ENCODE peak calls at places on chromosomes 2 and 18, in four cellular contexts. L, G, C and F are unnamed samples.

GRCh38 chr2:132469095-132469494 is 52.5 kb downstream of the GPR39 start:
- DNase-seq in L (no peak), G (no peak), C (no peak), F (no peak)

GRCh38 chr2:241112592-241112991 is 10.5 kb upstream of the MTERF4 start:
- DNase-seq in L (no peak), G (peak; percentile 17), C (no peak), F (no peak)

GRCh38 chr2:109351164-109351756 is 222.3 kb downstream of the SH3RF3 start:
- DNase-seq in L (no peak), G (no peak), C (no peak), F (peak; percentile 78)

GRCh38 chr18:56541790-56542189 is 96.6 kb downstream of the TXNL1 start:
- DNase-seq in L (peak; percentile 9), G (no peak), C (no peak), F (no peak)

GRCh38 chr2:120851116-120851773 is 115.6 kb downstream of the GLI2 start:
- DNase-seq in L (no peak), G (no peak), C (no peak), F (no peak)

GRCh38 chr18:79460445-79461300 is 64.9 kb downstream of the NFATC1 start:
- DNase-seq in L (no peak), G (no peak), C (no peak), F (no peak)

GRCh38 chr2:73205611-73206010 is 3.2 kb downstream of the NOTO start:
- DNase-seq in L (no peak), G (no peak), C (no peak), F (no peak)

GRCh38 chr2:177285892-177286715 is 21.6 kb upstream of the NFE2L2 start:
- DNase-seq in L (no peak), G (no peak), C (no peak), F (no peak)

GRCh38 chr2:218880749-218881594 is at the start of gene WNT10A:
- DNase-seq in L (peak; percentile 9), G (no peak), C (no peak), F (no peak)

GRCh38 chr2:28381225-28382180 is 11.2 kb upstream of the FOSL2 start:
- DNase-seq in L (no peak), G (peak; percentile 45), C (no peak), F (no peak)

DNA sequence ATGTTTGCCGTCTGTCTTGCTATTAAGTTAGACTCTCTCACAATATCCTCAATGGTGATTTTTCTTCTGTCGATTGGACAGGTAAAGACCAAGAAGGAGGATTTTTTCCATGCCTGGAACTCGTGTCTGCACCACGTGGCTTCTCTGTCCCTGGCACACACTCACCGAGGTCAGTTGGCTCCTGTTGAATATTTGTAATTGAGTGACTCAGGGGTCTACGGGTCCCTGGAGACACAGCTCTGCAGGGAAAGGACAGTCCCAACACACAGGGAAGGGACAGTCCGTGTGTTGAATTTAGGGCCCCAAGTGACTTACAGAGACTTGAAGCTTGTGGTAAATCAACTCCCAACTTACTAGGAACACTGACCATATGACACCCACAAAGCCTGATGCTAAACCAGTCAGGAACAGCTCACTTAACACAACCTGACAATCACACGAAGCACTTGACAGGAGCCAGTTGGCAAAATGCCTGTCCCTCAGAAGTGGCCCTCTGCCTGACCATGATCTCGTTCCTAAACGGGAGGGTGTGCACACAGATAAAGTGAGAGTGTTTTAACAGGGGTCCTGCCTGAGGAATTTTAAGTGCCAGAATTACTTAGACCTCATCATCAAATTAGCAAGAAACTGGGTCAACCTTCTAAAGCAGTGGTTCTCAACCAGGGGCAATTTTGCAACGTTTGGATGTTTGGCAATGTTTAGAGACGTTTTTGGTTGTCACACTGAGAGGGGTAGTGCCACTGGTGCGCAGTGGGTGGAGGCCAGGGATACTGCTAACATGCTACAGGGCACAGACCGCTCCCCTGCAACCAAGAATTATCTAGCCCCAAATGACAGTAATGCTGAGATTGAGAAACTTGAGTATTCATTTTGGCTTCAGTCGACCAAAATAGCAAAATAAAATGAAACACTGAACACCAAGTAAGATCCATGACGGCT is 88.9 kb upstream of the BCL2L11 start:
- DNase-seq in L (no peak), G (no peak), C (no peak), F (no peak)
- H3K27ac ChIP-seq in L (no peak overlapping the region), G (no peak overlapping the region), C (no peak overlapping the region), F (no peak overlapping the region)

GRCh38 chr2:207532676-207533075 is 2.9 kb downstream of the CREB1 start:
- DNase-seq in L (no peak), G (no peak), C (no peak), F (no peak)

GRCh38 chr2:207530160-207531023 is 630 bp downstream of the CREB1 start:
- DNase-seq in L (peak; percentile 49), G (peak; percentile 74), C (no peak), F (peak; percentile 69)

GRCh38 chr2:207529330-207530159 is at the start of gene CREB1:
- DNase-seq in L (peak; percentile 97), G (peak; percentile 100), C (peak; percentile 99), F (peak; percentile 99)

GRCh38 chr2:207531024-207531411 is 1.3 kb downstream of the CREB1 start:
- DNase-seq in L (no peak), G (no peak), C (no peak), F (no peak)

GRCh38 chr2:207528980-207529329 is 807 bp upstream of the CREB1 start:
- DNase-seq in L (peak; percentile 64), G (no peak), C (no peak), F (peak; percentile 63)
- H3K4me1 ChIP-seq in L (peaks cover 34% of the 10 kb centered on the region), G (peaks cover 23% of the 10 kb centered on the region), C (no peaks in the 10 kb centered on the region), F (peaks cover 38% of the 10 kb centered on the region)

GRCh38 chr2:227862227-227862740 is 9.1 kb upstream of the DAW1 start:
- DNase-seq in L (peak; percentile 72), G (no peak), C (no peak), F (no peak)
- H3K27ac ChIP-seq in L (no peak overlapping the region), G (no peak overlapping the region), C (no peak overlapping the region), F (peak overlapping the region; percentile 83)

GRCh38 chr2:56372071-56372656 is 188.4 kb downstream of the CCDC85A start:
- DNase-seq in L (no peak), G (no peak), C (no peak), F (no peak)
- H3K4me1 ChIP-seq in L (no peaks in the 10 kb centered on the region), G (no peaks in the 10 kb centered on the region), C (no peaks in the 10 kb centered on the region), F (no peaks in the 10 kb centered on the region)

GRCh38 chr2:215711484-215712034 is 275.7 kb upstream of the FN1 start:
- DNase-seq in L (peak; percentile 19), G (no peak), C (no peak), F (peak; percentile 82)
- H3K27ac ChIP-seq in L (no peak overlapping the region), G (no peak overlapping the region), C (no peak overlapping the region), F (peak overlapping the region; percentile 90)

GRCh38 chr2:12726271-12726670 is 9.5 kb downstream of the TRIB2 start:
- DNase-seq in L (no peak), G (no peak), C (no peak), F (no peak)
- H3K4me1 ChIP-seq in L (peaks cover 17% of the 10 kb centered on the region), G (peaks cover 2% of the 10 kb centered on the region), C (peaks cover 21% of the 10 kb centered on the region), F (peaks cover 14% of the 10 kb centered on the region)

GRCh38 chr2:188519133-188519532 is 227.5 kb downstream of the GULP1 start:
- DNase-seq in L (no peak), G (no peak), C (no peak), F (no peak)
- H3K27ac ChIP-seq in L (no peak overlapping the region), G (no peak overlapping the region), C (no peak overlapping the region), F (no peak overlapping the region)

DNA sequence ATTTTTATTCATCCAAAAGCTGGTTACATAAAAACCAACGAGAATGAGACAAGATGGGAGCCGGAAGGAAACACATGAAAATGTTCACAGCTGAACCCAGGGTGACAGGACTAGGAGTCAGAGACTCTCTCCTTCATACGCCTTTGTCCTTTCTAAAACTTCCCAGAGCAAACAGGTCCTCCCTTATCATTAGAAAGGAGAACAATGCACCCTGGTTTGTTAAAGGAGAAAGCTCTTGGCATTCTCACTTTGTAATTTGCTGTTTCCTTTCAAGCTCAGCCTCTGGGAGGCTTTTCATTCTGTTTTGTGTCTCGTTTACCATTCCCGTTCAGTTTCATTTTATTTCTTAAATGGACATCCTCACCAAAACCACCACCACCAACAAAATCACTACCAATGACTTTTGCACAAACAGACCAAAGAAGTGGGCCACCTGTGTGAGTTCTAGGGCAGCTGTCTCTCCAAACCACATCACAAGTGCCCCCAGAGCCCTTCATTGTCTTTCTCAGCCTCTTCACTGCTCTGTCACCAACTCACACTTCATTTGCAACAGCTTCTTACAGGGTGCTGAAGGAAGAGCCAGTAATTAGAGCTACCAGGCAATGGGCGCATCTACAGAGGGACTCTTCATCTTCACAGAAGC is 105.3 kb downstream of the HDAC4 start:
- DNase-seq in L (peak; percentile 73), G (no peak), C (no peak), F (no peak)
- H3K4me1 ChIP-seq in L (peaks cover 59% of the 10 kb centered on the region), G (peaks cover 43% of the 10 kb centered on the region), C (peaks cover 64% of the 10 kb centered on the region), F (peaks cover 16% of the 10 kb centered on the region)